ENCODE peak calls at places on chromosome 16, in eight cellular contexts. S, X, J, I, M, O, P and W are unnamed samples.

GRCh38 chr16:67372664-67373063 is 20.6 kb downstream of the TPPP3 start:
- DNase-seq in S (no peak), X (no peak), J (no peak), I (no peak), M (no peak), O (no peak), P (no peak), W (peak; percentile 46)

GRCh38 chr16:15592324-15592723 is 50.6 kb downstream of the MARF1 start:
- DNase-seq in S (peak; percentile 48), X (no peak), J (peak; percentile 82), I (peak; percentile 51), M (no peak), O (no peak), P (no peak), W (no peak)

GRCh38 chr16:76389126-76389525 is 111.9 kb downstream of the CNTNAP4 start:
- DNase-seq in S (no peak), X (no peak), J (no peak), I (no peak), M (no peak), O (no peak), P (no peak), W (no peak)

GRCh38 chr16:67884684-67885083 is at the start of gene NRN1L:
- DNase-seq in S (no peak), X (peak; percentile 91), J (peak; percentile 73), I (peak; percentile 98), M (no peak), O (peak; percentile 93), P (peak; percentile 84), W (peak; percentile 95)

GRCh38 chr16:2776500-2777139 is 460 bp downstream of the ELOB start:
- DNase-seq in S (no peak), X (no peak), J (peak; percentile 91), I (no peak), M (no peak), O (no peak), P (no peak), W (peak; percentile 71)

GRCh38 chr16:70694088-70694487 is 8.2 kb upstream of the MTSS2 start:
- DNase-seq in S (no peak), X (no peak), J (no peak), I (peak; percentile 87), M (no peak), O (no peak), P (peak; percentile 44), W (peak; percentile 89)

GRCh38 chr16:68136515-68136914 is 51.3 kb downstream of the NFATC3 start:
- DNase-seq in S (no peak), X (no peak), J (no peak), I (no peak), M (no peak), O (no peak), P (no peak), W (no peak)

GRCh38 chr16:22813223-22813945 is 578 bp upstream of the HS3ST2 start:
- DNase-seq in S (no peak), X (no peak), J (no peak), I (peak; percentile 97), M (no peak), O (peak; percentile 74), P (no peak), W (peak; percentile 71)

GRCh38 chr16:68481636-68482035 is 33.3 kb upstream of the SMPD3 start:
- DNase-seq in S (no peak), X (no peak), J (no peak), I (no peak), M (no peak), O (no peak), P (no peak), W (no peak)

GRCh38 chr16:55628306-55628968 is 27.4 kb upstream of the SLC6A2 start:
- DNase-seq in S (no peak), X (no peak), J (no peak), I (no peak), M (no peak), O (no peak), P (no peak), W (no peak)

GRCh38 chr16:31132979-31133599 is 2.4 kb downstream of the PRSS8 start:
- DNase-seq in S (no peak), X (no peak), J (no peak), I (no peak), M (no peak), O (no peak), P (no peak), W (no peak)
- H3K27ac ChIP-seq in S (no peak overlapping the region), X (no peak overlapping the region), J (no peak overlapping the region), I (no peak overlapping the region), M (no peak overlapping the region), O (no peak overlapping the region), P (no peak overlapping the region), W (no peak overlapping the region)

GRCh38 chr16:29710227-29711219 is 31.5 kb downstream of the QPRT start:
- DNase-seq in S (peak; percentile 64), X (no peak), J (peak; percentile 47), I (peak; percentile 72), M (no peak), O (no peak), P (peak; percentile 76), W (peak; percentile 89)
- H3K4me3 ChIP-seq in S (no peak overlapping the region), X (no peak overlapping the region), J (no peak overlapping the region), I (peak overlapping the region; percentile 82), M (no peak overlapping the region), O (peak overlapping the region; percentile 10), P (no peak overlapping the region), W (no peak overlapping the region)

GRCh38 chr16:78091419-78091818 is 8.0 kb upstream of the WWOX start:
- DNase-seq in S (no peak), X (no peak), J (no peak), I (no peak), M (no peak), O (no peak), P (no peak), W (no peak)
- H3K27ac ChIP-seq in S (no peak overlapping the region), X (no peak overlapping the region), J (no peak overlapping the region), I (no peak overlapping the region), M (no peak overlapping the region), O (no peak overlapping the region), P (no peak overlapping the region), W (no peak overlapping the region)

GRCh38 chr16:88943741-88944140 is 33.3 kb downstream of the CBFA2T3 start:
- DNase-seq in S (no peak), X (no peak), J (peak; percentile 74), I (no peak), M (no peak), O (no peak), P (no peak), W (no peak)

GRCh38 chr16:88941051-88941932 is 35.7 kb downstream of the CBFA2T3 start:
- DNase-seq in S (no peak), X (no peak), J (peak; percentile 88), I (peak; percentile 64), M (no peak), O (no peak), P (no peak), W (peak; percentile 11)

GRCh38 chr16:88945473-88945872 is 31.5 kb downstream of the CBFA2T3 start:
- DNase-seq in S (no peak), X (no peak), J (peak; percentile 58), I (no peak), M (no peak), O (no peak), P (no peak), W (no peak)

GRCh38 chr16:88941933-88942909 is 34.8 kb downstream of the CBFA2T3 start:
- DNase-seq in S (no peak), X (no peak), J (peak; percentile 94), I (peak; percentile 89), M (peak; percentile 56), O (no peak), P (no peak), W (peak; percentile 50)

DNA sequence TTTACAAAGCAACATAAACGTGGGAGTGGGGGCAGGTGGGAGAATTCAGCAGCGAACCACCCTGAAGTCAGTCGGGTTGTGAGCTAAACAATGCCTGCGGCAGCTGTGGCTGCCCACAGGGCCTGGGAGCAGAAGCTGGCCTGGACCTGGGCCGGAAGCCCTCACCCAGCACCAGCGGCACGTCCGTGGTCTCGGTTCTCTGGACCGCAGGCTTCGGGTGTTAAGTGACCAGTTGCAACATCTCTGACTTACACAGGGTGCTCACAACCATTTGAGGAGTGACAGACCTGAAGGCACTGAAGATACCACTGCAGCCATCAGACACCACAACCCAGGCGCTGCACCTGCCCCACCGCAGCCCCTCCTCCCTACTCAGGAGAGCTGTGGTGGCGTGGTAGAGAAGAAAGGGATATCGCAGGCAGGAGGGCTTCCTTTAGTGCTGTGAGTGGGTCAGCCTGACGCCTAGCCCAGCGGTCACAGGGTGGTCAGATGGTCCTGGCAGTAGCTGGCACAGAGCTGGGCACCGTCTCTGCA is 33.8 kb downstream of the CBFA2T3 start:
- DNase-seq in S (no peak), X (no peak), J (no peak), I (no peak), M (no peak), O (no peak), P (no peak), W (no peak)
- H3K4me3 ChIP-seq in S (no peak overlapping the region), X (no peak overlapping the region), J (no peak overlapping the region), I (no peak overlapping the region), M (no peak overlapping the region), O (no peak overlapping the region), P (no peak overlapping the region), W (no peak overlapping the region)

DNA sequence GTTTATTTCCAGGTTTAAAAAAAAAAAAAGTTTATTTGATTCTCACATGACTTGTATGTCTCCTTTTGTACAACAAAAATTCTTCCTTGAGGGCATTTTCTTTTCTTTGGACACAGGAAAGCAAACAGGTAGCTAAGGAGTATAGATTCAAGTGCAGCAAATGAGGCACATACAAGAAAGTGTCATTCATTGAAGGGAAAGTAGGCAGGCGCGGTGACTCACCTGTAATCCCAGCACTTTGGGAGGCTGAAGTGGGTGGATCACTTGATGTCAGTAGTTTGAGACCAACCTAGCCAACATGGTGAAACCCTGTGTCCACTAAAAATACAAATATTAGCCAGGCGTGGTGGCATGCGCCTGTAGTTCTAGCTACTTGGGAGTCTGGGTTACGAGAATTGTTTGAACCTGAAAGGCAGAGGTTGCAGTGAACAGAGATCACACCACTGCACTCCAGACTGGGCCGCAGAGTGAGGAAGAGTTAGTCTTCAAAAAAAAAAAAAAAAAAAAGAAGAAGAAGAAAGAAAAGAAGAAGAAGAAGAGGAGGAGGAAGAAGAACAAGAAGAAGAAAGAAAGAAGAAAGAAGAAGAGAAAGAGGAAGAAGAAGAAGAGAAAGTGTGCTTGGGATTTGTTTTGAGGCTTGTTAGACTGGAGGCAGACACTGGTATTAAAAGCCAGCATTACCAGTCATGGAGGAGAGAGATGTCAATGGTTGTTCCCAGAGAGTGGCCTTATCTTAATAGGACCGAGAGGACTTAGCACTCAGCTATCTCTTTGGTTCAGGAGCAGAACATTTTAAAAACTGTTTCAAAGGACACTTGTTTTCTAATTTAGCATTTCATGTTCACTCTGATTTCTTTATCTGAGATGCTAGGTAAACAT is 19.7 kb downstream of the GINS3 start:
- DNase-seq in S (no peak), X (no peak), J (no peak), I (no peak), M (no peak), O (no peak), P (no peak), W (no peak)
- H3K27ac ChIP-seq in S (no peak overlapping the region), X (peak overlapping the region; percentile 94), J (no peak overlapping the region), I (no peak overlapping the region), M (no peak overlapping the region), O (no peak overlapping the region), P (no peak overlapping the region), W (no peak overlapping the region)

GRCh38 chr16:1379054-1379862 is 27.5 kb downstream of the GNPTG start:
- DNase-seq in S (peak; percentile 84), X (peak; percentile 92), J (peak; percentile 93), I (peak; percentile 91), M (peak; percentile 56), O (peak; percentile 93), P (peak; percentile 68), W (peak; percentile 95)
- H3K4me3 ChIP-seq in S (no peak overlapping the region), X (peak overlapping the region; percentile 70), J (peak overlapping the region; percentile 56), I (peak overlapping the region; percentile 84), M (peak overlapping the region; percentile 17), O (peak overlapping the region; percentile 60), P (peak overlapping the region; percentile 52), W (peak overlapping the region; percentile 66)

GRCh38 chr16:6803171-6803570 is 529.5 kb upstream of the RBFOX1 start:
- DNase-seq in S (no peak), X (no peak), J (no peak), I (no peak), M (no peak), O (no peak), P (no peak), W (no peak)
- H3K27ac ChIP-seq in S (no peak overlapping the region), X (no peak overlapping the region), J (no peak overlapping the region), I (no peak overlapping the region), M (no peak overlapping the region), O (no peak overlapping the region), P (no peak overlapping the region), W (no peak overlapping the region)